ENCODE peak calls at places on chromosomes 16 and 17, in five cellular contexts. D is IMR-90, M is progenitor cell of endocrine pancreas, X is tibial artery, N is fibroblast of lung. Y is an unnamed sample.

GRCh38 chr16:22924492-22924891 is 110.5 kb downstream of the HS3ST2 start:
- DNase-seq in D (no peak), N (no peak), M (no peak), X (no peak), Y (no peak)

GRCh38 chr17:69485901-69486643 is 71.6 kb downstream of the MAP2K6 start:
- DNase-seq in N (peak), M (no peak), X (no peak), D (peak), Y (no peak)

GRCh38 chr16:27890006-27890405 is 173.5 kb downstream of the GSG1L start:
- DNase-seq in M (no peak), D (no peak), N (no peak), X (no peak), Y (no peak)

GRCh38 chr17:49201481-49201927 is 8.9 kb downstream of the GNGT2 start:
- DNase-seq in D (peak), X (no peak), M (no peak), N (peak), Y (peak)

GRCh38 chr16:66390346-66391108 is 24.0 kb downstream of the CDH5 start:
- DNase-seq in N (no peak), M (no peak), D (no peak), X (peak), Y (no peak)

GRCh38 chr17:75096082-75096625 is 8.4 kb downstream of the SLC16A5 start:
- DNase-seq in N (peak), M (no peak), D (peak), X (peak), Y (peak)

GRCh38 chr16:57648125-57648524 is 19.7 kb downstream of the ADGRG1 start:
- DNase-seq in D (no peak), N (no peak), M (no peak), X (no peak), Y (no peak)

GRCh38 chr17:79818026-79818758 is 21.0 kb downstream of the CBX4 start:
- DNase-seq in X (no peak), N (no peak), M (no peak), D (no peak), Y (no peak)

GRCh38 chr17:47404875-47405274 is 81.1 kb downstream of the EFCAB13 start:
- DNase-seq in M (no peak), N (no peak), X (no peak), D (no peak), Y (no peak)

GRCh38 chr17:49210158-49211029 is at the start of the genes ABI3 and GNGT2:
- DNase-seq in X (no peak), D (peak), N (peak), M (no peak), Y (no peak)

GRCh38 chr17:7889166-7889584 is 586 bp downstream of the CHD3 start:
- DNase-seq in N (peak), X (peak), M (no peak), D (peak), Y (peak)

GRCh38 chr17:22253007-22253406 is 560.7 kb downstream of the KCNJ18 start:
- DNase-seq in D (no peak), X (no peak), M (no peak), N (no peak), Y (no peak)

GRCh38 chr17:71437176-71437575 is 683.6 kb upstream of the SOX9 start:
- DNase-seq in X (no peak), D (peak), N (peak), M (no peak), Y (no peak)

GRCh38 chr16:68380348-68380670 is 68.0 kb downstream of the SMPD3 start:
- DNase-seq in D (no peak), N (no peak), X (no peak), M (no peak), Y (no peak)

GRCh38 chr16:65679785-65680184 is 557.9 kb upstream of the CDH11 start:
- DNase-seq in X (no peak), N (no peak), D (no peak), M (no peak), Y (no peak)

GRCh38 chr16:67386861-67387455 is 6.3 kb downstream of the TPPP3 start:
- DNase-seq in X (no peak), D (no peak), N (no peak), M (no peak), Y (no peak)

GRCh38 chr17:6668219-6668618 is 16.7 kb downstream of the C17orf100 start:
- DNase-seq in X (no peak), D (no peak), M (no peak), N (no peak), Y (no peak)

GRCh38 chr17:6667516-6667915 is 16.0 kb downstream of the C17orf100 start:
- DNase-seq in M (no peak), D (no peak), X (no peak), N (no peak), Y (no peak)

GRCh38 chr17:6669479-6670212 is 18.1 kb downstream of the C17orf100 start:
- DNase-seq in X (no peak), N (no peak), D (no peak), M (no peak), Y (no peak)

GRCh38 chr17:6670571-6670970 is 19.0 kb downstream of the C17orf100 start:
- DNase-seq in D (no peak), N (no peak), M (no peak), X (no peak), Y (no peak)

DNA sequence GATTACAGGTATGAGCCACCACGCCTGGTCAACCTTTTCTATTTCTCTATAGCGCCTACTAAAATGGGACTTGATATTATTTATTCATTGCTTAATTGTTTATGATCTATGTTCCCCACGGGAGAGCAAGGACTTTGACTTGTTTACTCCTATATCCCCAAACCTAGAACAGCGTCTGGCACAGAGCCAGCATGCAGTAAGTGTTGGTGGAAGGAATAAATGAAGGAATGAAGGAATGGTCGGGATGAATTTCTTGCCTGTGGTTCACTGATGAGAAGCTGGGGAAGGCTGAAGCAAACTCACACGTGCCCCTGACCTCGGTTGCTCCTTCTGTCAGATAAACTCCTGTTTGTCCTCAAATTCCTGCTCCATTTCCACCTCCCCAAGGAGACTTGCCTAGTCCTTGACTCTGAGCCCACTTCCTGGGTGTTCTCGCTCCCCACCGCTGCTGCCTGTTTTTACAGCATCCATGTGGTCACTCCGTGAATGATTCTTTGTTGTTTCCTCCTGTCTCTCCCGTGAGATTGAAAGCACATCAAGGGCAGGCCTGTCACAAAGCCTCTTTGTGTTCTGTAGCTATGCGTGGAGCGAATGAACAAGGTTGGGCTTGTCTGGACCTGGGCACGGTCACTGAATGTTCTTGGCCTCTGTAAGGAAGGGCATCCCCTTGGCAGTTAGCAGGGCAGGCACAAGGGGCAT is 17.3 kb downstream of the C17orf100 start:
- DNase-seq in N (no peak), M (no peak), D (no peak), X (no peak), Y (no peak)
- TF ChIP-seq CTCF in N (no peak), M (no peak), D (no peak), X (no peak), Y (no peak)

GRCh38 chr16:86305440-86305839 is 204.9 kb upstream of the FOXF1 start:
- DNase-seq in D (no peak), X (no peak), N (no peak), M (no peak), Y (no peak)
- TF ChIP-seq CTCF in D (no peak), X (no peak), N (no peak), M (no peak), Y (no peak)

DNA sequence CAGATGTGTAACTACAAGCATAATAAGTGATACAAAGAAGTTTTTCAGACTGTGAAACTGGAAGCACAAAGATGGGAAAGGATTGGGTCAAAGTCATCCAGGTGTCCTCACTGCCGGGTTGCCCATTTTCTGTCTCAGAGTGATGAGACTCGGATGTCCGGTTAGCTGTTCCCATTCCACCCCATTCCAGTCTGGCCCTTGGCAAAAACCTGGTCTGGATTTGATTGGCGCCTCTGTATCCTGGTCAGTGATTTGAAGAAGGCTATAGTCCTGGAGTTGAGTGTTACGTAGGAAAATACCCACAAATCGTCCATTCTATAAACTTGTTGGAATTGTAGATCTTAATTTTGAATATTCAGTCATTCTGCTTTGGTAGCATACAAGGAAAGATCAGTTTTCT is 19.9 kb upstream of the PHKG2 start:
- DNase-seq in M (no peak), X (no peak), N (no peak), D (no peak), Y (no peak)
- TF ChIP-seq CTCF in M (no peak), X (no peak), N (no peak), D (no peak), Y (no peak)

DNA sequence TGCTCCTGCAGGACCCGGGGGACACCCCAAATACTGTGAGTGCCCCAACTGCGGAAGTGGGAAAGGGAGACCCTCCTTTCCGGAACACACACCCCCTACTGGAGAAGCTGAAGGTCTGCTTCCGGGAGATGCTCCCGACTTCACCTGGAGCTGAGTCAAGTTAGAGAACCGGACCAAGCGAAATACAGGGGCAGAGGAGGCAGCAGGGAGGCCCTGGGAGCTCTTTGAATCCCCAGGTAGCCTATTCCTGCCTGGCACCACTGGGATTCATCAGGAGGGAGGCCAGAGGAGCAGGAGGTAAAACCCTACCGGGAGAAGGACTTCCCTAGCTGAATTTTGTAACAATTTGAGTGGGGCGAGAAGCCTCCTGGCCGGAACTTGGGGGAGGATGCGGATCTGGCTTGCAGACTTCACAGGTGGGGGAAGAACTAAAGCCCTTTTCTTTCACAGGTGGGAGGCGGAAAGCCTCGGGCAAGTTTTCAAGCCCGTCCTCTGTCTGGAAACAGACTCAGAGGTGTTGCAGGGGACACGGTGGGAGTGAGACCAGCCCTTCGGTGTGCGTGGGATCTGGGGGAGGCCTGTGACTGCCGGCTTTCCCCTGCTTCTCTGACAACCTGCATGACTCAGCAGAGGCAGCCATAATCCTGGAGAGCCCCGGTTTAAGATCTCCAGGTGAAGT is 22.4 kb upstream of the TEKT1 start:
- DNase-seq in D (no peak), X (no peak), N (no peak), M (no peak), Y (no peak)
- TF ChIP-seq CTCF in D (no peak), X (no peak), N (peak), M (peak), Y (peak)

GRCh38 chr17:57332501-57332900 is 76.2 kb downstream of the MSI2 start:
- DNase-seq in D (no peak), N (no peak), M (no peak), X (no peak), Y (no peak)

GRCh38 chr17:57331423-57331822 is 75.1 kb downstream of the MSI2 start:
- DNase-seq in X (no peak), D (no peak), N (no peak), M (no peak), Y (no peak)

GRCh38 chr17:57329380-57330214 is 73.3 kb downstream of the MSI2 start:
- DNase-seq in N (no peak), X (no peak), M (no peak), D (peak), Y (no peak)

GRCh38 chr17:57328109-57328882 is 72.0 kb downstream of the MSI2 start:
- DNase-seq in X (no peak), N (no peak), D (peak), M (no peak), Y (no peak)

DNA sequence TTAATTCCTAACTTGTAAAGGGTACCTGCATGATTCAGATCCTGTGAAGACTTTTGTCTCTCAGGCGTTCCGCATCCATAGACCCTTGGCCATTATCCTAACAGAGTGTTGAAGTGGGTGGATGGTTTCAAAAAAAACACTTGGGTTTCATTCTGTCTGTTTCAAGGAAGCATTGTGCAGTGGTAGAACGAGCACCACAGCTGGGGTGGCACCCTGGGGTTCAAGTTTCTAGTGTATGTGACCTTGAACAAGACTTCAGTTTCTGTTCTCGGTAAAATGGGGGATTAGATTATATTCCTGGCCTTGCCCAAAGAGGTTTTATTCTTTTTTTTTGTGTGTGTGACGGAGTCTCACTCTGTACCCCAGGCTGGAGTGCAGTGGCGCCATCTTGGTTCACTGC is 74.3 kb downstream of the MSI2 start:
- DNase-seq in X (no peak), D (no peak), M (no peak), N (no peak), Y (no peak)
- TF ChIP-seq CTCF in X (no peak), D (no peak), M (no peak), N (no peak), Y (no peak)

GRCh38 chr17:9700754-9701476 is 55.6 kb downstream of the USP43 start:
- DNase-seq in M (no peak), N (no peak), D (no peak), X (no peak), Y (no peak)

GRCh38 chr17:9702916-9703780 is 57.8 kb downstream of the USP43 start:
- DNase-seq in D (no peak), M (no peak), N (no peak), X (no peak), Y (no peak)

GRCh38 chr17:9705745-9706144 is 60.4 kb downstream of the USP43 start:
- DNase-seq in N (no peak), M (no peak), D (no peak), X (no peak), Y (no peak)

GRCh38 chr17:9700136-9700535 is 54.8 kb downstream of the USP43 start:
- DNase-seq in D (no peak), N (no peak), X (no peak), M (no peak), Y (no peak)

DNA sequence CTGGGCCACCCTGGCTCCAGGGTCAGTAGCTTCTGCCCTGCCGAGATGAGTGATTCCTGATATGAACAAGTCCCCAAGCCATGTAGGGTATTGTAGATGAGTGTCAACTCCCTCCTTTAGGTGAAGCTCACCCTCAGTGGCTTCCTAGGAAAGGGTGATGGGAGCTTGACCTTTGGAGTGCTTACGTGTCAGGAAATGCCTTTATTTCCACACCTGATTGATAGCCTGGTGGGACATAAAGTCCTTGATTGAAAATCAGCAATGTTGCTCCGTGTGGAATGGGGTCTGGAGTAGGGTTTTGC is 58.4 kb downstream of the USP43 start:
- DNase-seq in M (no peak), D (no peak), N (no peak), X (no peak), Y (no peak)
- TF ChIP-seq CTCF in M (no peak), D (no peak), N (no peak), X (no peak), Y (no peak)

Y was measured in HFFc6.